ENCODE peak calls at places on chromosomes 12 and 14, in eight cellular contexts. U is activated CD4-positive, alpha-beta T cell treated with anti-CD3 and anti-CD28 coated beads, Interleukin-2, amount 10 ng/mL, durations not matched to agents 7 days and 5 days; H is ovary; K is PC-3; I is brain pericyte; J is GM04504; B is cerebellar nuclear complex; A is colonic mucosa. P is an unnamed sample.

GRCh38 chr12:64077922-64078321 is 144.2 kb downstream of the KICS2 start:
- DNase-seq in U (no peak), H (no peak), K (peak), I (no peak), J (no peak), B (no peak), A (no peak), P (no peak)

GRCh38 chr12:25992026-25992782 is 33.7 kb downstream of the RASSF8 start:
- DNase-seq in U (no peak), H (no peak), K (peak), I (no peak), J (no peak), B (no peak), A (no peak), P (no peak)

GRCh38 chr14:54147285-54147684 is 190.7 kb upstream of the BMP4 start:
- DNase-seq in U (no peak), H (no peak), K (peak), I (peak), J (peak), B (no peak), A (no peak), P (no peak)

GRCh38 chr14:71372411-71372838 is 465.2 kb downstream of the PCNX1 start:
- DNase-seq in U (no peak), H (no peak), K (peak), I (peak), J (peak), B (no peak), A (no peak), P (no peak)

GRCh38 chr12:43578782-43579181 is 26.8 kb upstream of the ADAMTS20 start:
- DNase-seq in U (no peak), H (no peak), K (no peak), I (no peak), J (no peak), B (no peak), A (no peak), P (no peak)

GRCh38 chr12:25926536-25926935 is 31.9 kb upstream of the RASSF8 start:
- DNase-seq in U (no peak), H (no peak), K (peak), I (no peak), J (no peak), B (no peak), A (no peak), P (no peak)

GRCh38 chr12:48542300-48542928 is 17.0 kb downstream of the OR8S1 start:
- DNase-seq in U (peak), H (no peak), K (peak), I (no peak), J (no peak), B (no peak), A (peak), P (peak)

GRCh38 chr14:40694026-40694425 is 912.6 kb upstream of the LRFN5 start:
- DNase-seq in U (no peak), H (no peak), K (no peak), I (no peak), J (no peak), B (no peak), A (no peak), P (no peak)

GRCh38 chr12:25884920-25885234 is 73.6 kb upstream of the RASSF8 start:
- DNase-seq in U (no peak), H (no peak), K (no peak), I (no peak), J (no peak), B (no peak), A (no peak), P (no peak)

GRCh38 chr12:3171195-3171591 is 94.0 kb downstream of the TSPAN9 start:
- DNase-seq in U (no peak), H (no peak), K (no peak), I (no peak), J (no peak), B (no peak), A (no peak), P (no peak)

P was measured in heart right ventricle.